ENCODE peak calls at places on chromosomes 11 and 22, in ten cellular contexts. One of them, this sample, is unnamed.
A peak's percentile ranks its signal among the peaks of the same experiment; 100 is the strongest.

GRCh38 chr11:93608280-93608862 is 53.1 kb upstream of the CEP295 start:
- DNase-seq in psoas muscle: no peak
- DNase-seq in cardiac muscle cell: no peak
- DNase-seq in brain microvascular endothelial cell: no peak
- DNase-seq in pancreas: no peak
- DNase-seq in gastrocnemius medialis: no peak
- DNase-seq in epithelial cell of esophagus: peak; percentile 39
- DNase-seq in Karpas-422: no peak
- DNase-seq in osteoblast: no peak
- DNase-seq in effector memory CD4-positive, alpha-beta T cell: no peak
- DNase-seq in this sample: no peak

GRCh38 chr11:89015614-89016013 is 50.2 kb downstream of the GRM5 start:
- DNase-seq in psoas muscle: no peak
- DNase-seq in cardiac muscle cell: no peak
- DNase-seq in brain microvascular endothelial cell: no peak
- DNase-seq in pancreas: peak; percentile 10
- DNase-seq in gastrocnemius medialis: no peak
- DNase-seq in epithelial cell of esophagus: no peak
- DNase-seq in Karpas-422: no peak
- DNase-seq in osteoblast: no peak
- DNase-seq in effector memory CD4-positive, alpha-beta T cell: no peak
- DNase-seq in this sample: no peak

GRCh38 chr11:87560352-87560751 is 522.6 kb downstream of the TMEM135 start:
- DNase-seq in psoas muscle: no peak
- DNase-seq in cardiac muscle cell: no peak
- DNase-seq in brain microvascular endothelial cell: no peak
- DNase-seq in pancreas: no peak
- DNase-seq in gastrocnemius medialis: no peak
- DNase-seq in epithelial cell of esophagus: no peak
- DNase-seq in Karpas-422: no peak
- DNase-seq in osteoblast: no peak
- DNase-seq in effector memory CD4-positive, alpha-beta T cell: no peak
- DNase-seq in this sample: no peak

GRCh38 chr22:26672060-26672471 is 14.7 kb downstream of the MIAT start:
- DNase-seq in psoas muscle: no peak
- DNase-seq in cardiac muscle cell: no peak
- DNase-seq in brain microvascular endothelial cell: no peak
- DNase-seq in pancreas: no peak
- DNase-seq in gastrocnemius medialis: peak; percentile 21
- DNase-seq in epithelial cell of esophagus: no peak
- DNase-seq in Karpas-422: no peak
- DNase-seq in osteoblast: no peak
- DNase-seq in effector memory CD4-positive, alpha-beta T cell: peak; percentile 23
- DNase-seq in this sample: peak; percentile 36

GRCh38 chr22:37940698-37941376 is 12.6 kb downstream of the C22orf23 start:
- DNase-seq in psoas muscle: no peak
- DNase-seq in cardiac muscle cell: peak; percentile 14
- DNase-seq in brain microvascular endothelial cell: no peak
- DNase-seq in pancreas: no peak
- DNase-seq in gastrocnemius medialis: no peak
- DNase-seq in epithelial cell of esophagus: no peak
- DNase-seq in Karpas-422: peak; percentile 55
- DNase-seq in osteoblast: peak; percentile 94
- DNase-seq in effector memory CD4-positive, alpha-beta T cell: no peak
- DNase-seq in this sample: no peak

GRCh38 chr11:126700773-126701554 is 299.6 kb downstream of the KIRREL3 start:
- DNase-seq in psoas muscle: no peak
- DNase-seq in cardiac muscle cell: no peak
- DNase-seq in brain microvascular endothelial cell: no peak
- DNase-seq in pancreas: no peak
- DNase-seq in gastrocnemius medialis: no peak
- DNase-seq in epithelial cell of esophagus: no peak
- DNase-seq in Karpas-422: no peak
- DNase-seq in osteoblast: no peak
- DNase-seq in effector memory CD4-positive, alpha-beta T cell: no peak
- DNase-seq in this sample: no peak

GRCh38 chr22:37657590-37658132 is 862 bp upstream of the PDXP start:
- DNase-seq in psoas muscle: no peak
- DNase-seq in cardiac muscle cell: no peak
- DNase-seq in brain microvascular endothelial cell: no peak
- DNase-seq in pancreas: no peak
- DNase-seq in gastrocnemius medialis: no peak
- DNase-seq in epithelial cell of esophagus: peak; percentile 35
- DNase-seq in Karpas-422: no peak
- DNase-seq in osteoblast: peak; percentile 97
- DNase-seq in effector memory CD4-positive, alpha-beta T cell: no peak
- DNase-seq in this sample: no peak

GRCh38 chr11:45332486-45332934 is 46.4 kb upstream of the SYT13 start:
- DNase-seq in psoas muscle: no peak
- DNase-seq in cardiac muscle cell: peak; percentile 66
- DNase-seq in brain microvascular endothelial cell: peak; percentile 27
- DNase-seq in pancreas: peak; percentile 61
- DNase-seq in gastrocnemius medialis: no peak
- DNase-seq in epithelial cell of esophagus: no peak
- DNase-seq in Karpas-422: peak; percentile 73
- DNase-seq in osteoblast: peak; percentile 81
- DNase-seq in effector memory CD4-positive, alpha-beta T cell: no peak
- DNase-seq in this sample: peak; percentile 22

GRCh38 chr22:29609139-29609538 is 5.7 kb downstream of the NF2 start:
- DNase-seq in psoas muscle: no peak
- DNase-seq in cardiac muscle cell: no peak
- DNase-seq in brain microvascular endothelial cell: no peak
- DNase-seq in pancreas: no peak
- DNase-seq in gastrocnemius medialis: no peak
- DNase-seq in epithelial cell of esophagus: peak; percentile 41
- DNase-seq in Karpas-422: no peak
- DNase-seq in osteoblast: no peak
- DNase-seq in effector memory CD4-positive, alpha-beta T cell: no peak
- DNase-seq in this sample: no peak

GRCh38 chr22:20507253-20508066 is at the start of gene MED15:
- DNase-seq in psoas muscle: peak; percentile 96
- DNase-seq in cardiac muscle cell: peak; percentile 89
- DNase-seq in brain microvascular endothelial cell: peak; percentile 83
- DNase-seq in pancreas: peak; percentile 88
- DNase-seq in gastrocnemius medialis: peak; percentile 90
- DNase-seq in epithelial cell of esophagus: peak; percentile 91
- DNase-seq in Karpas-422: peak; percentile 97
- DNase-seq in osteoblast: peak; percentile 96
- DNase-seq in effector memory CD4-positive, alpha-beta T cell: peak; percentile 74
- DNase-seq in this sample: peak; percentile 86

GRCh38 chr11:83724704-83725114 is 438.5 kb upstream of the CCDC90B start:
- DNase-seq in psoas muscle: no peak
- DNase-seq in cardiac muscle cell: peak; percentile 28
- DNase-seq in brain microvascular endothelial cell: no peak
- DNase-seq in pancreas: peak; percentile 76
- DNase-seq in gastrocnemius medialis: no peak
- DNase-seq in epithelial cell of esophagus: peak; percentile 36
- DNase-seq in Karpas-422: no peak
- DNase-seq in osteoblast: no peak
- DNase-seq in effector memory CD4-positive, alpha-beta T cell: no peak
- DNase-seq in this sample: no peak

GRCh38 chr11:100757636-100758035 is 70.5 kb downstream of the ARHGAP42 start:
- DNase-seq in psoas muscle: no peak
- DNase-seq in cardiac muscle cell: no peak
- DNase-seq in brain microvascular endothelial cell: no peak
- DNase-seq in pancreas: no peak
- DNase-seq in gastrocnemius medialis: no peak
- DNase-seq in epithelial cell of esophagus: no peak
- DNase-seq in Karpas-422: no peak
- DNase-seq in osteoblast: no peak
- DNase-seq in effector memory CD4-positive, alpha-beta T cell: no peak
- DNase-seq in this sample: no peak

GRCh38 chr11:100753562-100753961 is 66.5 kb downstream of the ARHGAP42 start:
- DNase-seq in psoas muscle: no peak
- DNase-seq in cardiac muscle cell: no peak
- DNase-seq in brain microvascular endothelial cell: no peak
- DNase-seq in pancreas: no peak
- DNase-seq in gastrocnemius medialis: no peak
- DNase-seq in epithelial cell of esophagus: no peak
- DNase-seq in Karpas-422: no peak
- DNase-seq in osteoblast: no peak
- DNase-seq in effector memory CD4-positive, alpha-beta T cell: no peak
- DNase-seq in this sample: no peak

GRCh38 chr11:100756556-100756955 is 69.5 kb downstream of the ARHGAP42 start:
- DNase-seq in psoas muscle: no peak
- DNase-seq in cardiac muscle cell: peak; percentile 57
- DNase-seq in brain microvascular endothelial cell: no peak
- DNase-seq in pancreas: no peak
- DNase-seq in gastrocnemius medialis: no peak
- DNase-seq in epithelial cell of esophagus: no peak
- DNase-seq in Karpas-422: no peak
- DNase-seq in osteoblast: no peak
- DNase-seq in effector memory CD4-positive, alpha-beta T cell: no peak
- DNase-seq in this sample: no peak

GRCh38 chr11:100752371-100753073 is 65.4 kb downstream of the ARHGAP42 start:
- DNase-seq in psoas muscle: no peak
- DNase-seq in cardiac muscle cell: no peak
- DNase-seq in brain microvascular endothelial cell: no peak
- DNase-seq in pancreas: no peak
- DNase-seq in gastrocnemius medialis: no peak
- DNase-seq in epithelial cell of esophagus: peak; percentile 49
- DNase-seq in Karpas-422: no peak
- DNase-seq in osteoblast: no peak
- DNase-seq in effector memory CD4-positive, alpha-beta T cell: no peak
- DNase-seq in this sample: no peak

GRCh38 chr11:100753144-100753543 is 66.1 kb downstream of the ARHGAP42 start:
- DNase-seq in psoas muscle: no peak
- DNase-seq in cardiac muscle cell: no peak
- DNase-seq in brain microvascular endothelial cell: no peak
- DNase-seq in pancreas: no peak
- DNase-seq in gastrocnemius medialis: no peak
- DNase-seq in epithelial cell of esophagus: peak; percentile 83
- DNase-seq in Karpas-422: no peak
- DNase-seq in osteoblast: no peak
- DNase-seq in effector memory CD4-positive, alpha-beta T cell: no peak
- DNase-seq in this sample: no peak
- H3K4me3 ChIP-seq in psoas muscle: no peak overlapping the region
- H3K4me3 ChIP-seq in cardiac muscle cell: no peak overlapping the region
- H3K4me3 ChIP-seq in brain microvascular endothelial cell: no peak overlapping the region
- H3K4me3 ChIP-seq in pancreas: no peak overlapping the region
- H3K4me3 ChIP-seq in gastrocnemius medialis: no peak overlapping the region
- H3K4me3 ChIP-seq in epithelial cell of esophagus: no peak overlapping the region
- H3K4me3 ChIP-seq in Karpas-422: no peak overlapping the region
- H3K4me3 ChIP-seq in osteoblast: no peak overlapping the region
- H3K4me3 ChIP-seq in effector memory CD4-positive, alpha-beta T cell: no peak overlapping the region
- H3K4me3 ChIP-seq in this sample: no peak overlapping the region

GRCh38 chr11:210803-211180 is 3.3 kb downstream of the RIC8A start:
- DNase-seq in psoas muscle: peak; percentile 42
- DNase-seq in cardiac muscle cell: no peak
- DNase-seq in brain microvascular endothelial cell: no peak
- DNase-seq in pancreas: peak; percentile 11
- DNase-seq in gastrocnemius medialis: no peak
- DNase-seq in epithelial cell of esophagus: no peak
- DNase-seq in Karpas-422: no peak
- DNase-seq in osteoblast: no peak
- DNase-seq in effector memory CD4-positive, alpha-beta T cell: no peak
- DNase-seq in this sample: no peak
- H3K4me3 ChIP-seq in psoas muscle: no peak overlapping the region
- H3K4me3 ChIP-seq in cardiac muscle cell: no peak overlapping the region
- H3K4me3 ChIP-seq in brain microvascular endothelial cell: no peak overlapping the region
- H3K4me3 ChIP-seq in pancreas: no peak overlapping the region
- H3K4me3 ChIP-seq in gastrocnemius medialis: no peak overlapping the region
- H3K4me3 ChIP-seq in epithelial cell of esophagus: no peak overlapping the region
- H3K4me3 ChIP-seq in Karpas-422: no peak overlapping the region
- H3K4me3 ChIP-seq in osteoblast: peak overlapping the region; percentile 99
- H3K4me3 ChIP-seq in effector memory CD4-positive, alpha-beta T cell: no peak overlapping the region
- H3K4me3 ChIP-seq in this sample: no peak overlapping the region

GRCh38 chr22:50262460-50262911 is 1.0 kb upstream of the MAPK12 start:
- DNase-seq in psoas muscle: peak; percentile 83
- DNase-seq in cardiac muscle cell: no peak
- DNase-seq in brain microvascular endothelial cell: no peak
- DNase-seq in pancreas: no peak
- DNase-seq in gastrocnemius medialis: peak; percentile 93
- DNase-seq in epithelial cell of esophagus: peak; percentile 64
- DNase-seq in Karpas-422: peak; percentile 86
- DNase-seq in osteoblast: no peak
- DNase-seq in effector memory CD4-positive, alpha-beta T cell: no peak
- DNase-seq in this sample: no peak
- H3K4me3 ChIP-seq in psoas muscle: peak overlapping the region; percentile 84
- H3K4me3 ChIP-seq in cardiac muscle cell: no peak overlapping the region
- H3K4me3 ChIP-seq in brain microvascular endothelial cell: no peak overlapping the region
- H3K4me3 ChIP-seq in pancreas: no peak overlapping the region
- H3K4me3 ChIP-seq in gastrocnemius medialis: no peak overlapping the region
- H3K4me3 ChIP-seq in epithelial cell of esophagus: no peak overlapping the region
- H3K4me3 ChIP-seq in Karpas-422: peak overlapping the region; percentile 97
- H3K4me3 ChIP-seq in osteoblast: no peak overlapping the region
- H3K4me3 ChIP-seq in effector memory CD4-positive, alpha-beta T cell: no peak overlapping the region
- H3K4me3 ChIP-seq in this sample: no peak overlapping the region

GRCh38 chr11:130608267-130608666 is 159.8 kb downstream of the ADAMTS15 start:
- DNase-seq in psoas muscle: no peak
- DNase-seq in cardiac muscle cell: no peak
- DNase-seq in brain microvascular endothelial cell: no peak
- DNase-seq in pancreas: no peak
- DNase-seq in gastrocnemius medialis: no peak
- DNase-seq in epithelial cell of esophagus: no peak
- DNase-seq in Karpas-422: no peak
- DNase-seq in osteoblast: no peak
- DNase-seq in effector memory CD4-positive, alpha-beta T cell: no peak
- DNase-seq in this sample: no peak

GRCh38 chr11:130609121-130610035 is 160.9 kb downstream of the ADAMTS15 start:
- DNase-seq in psoas muscle: peak; percentile 92
- DNase-seq in cardiac muscle cell: peak; percentile 95
- DNase-seq in brain microvascular endothelial cell: peak; percentile 39
- DNase-seq in pancreas: peak; percentile 21
- DNase-seq in gastrocnemius medialis: peak; percentile 88
- DNase-seq in epithelial cell of esophagus: peak; percentile 56
- DNase-seq in Karpas-422: no peak
- DNase-seq in osteoblast: no peak
- DNase-seq in effector memory CD4-positive, alpha-beta T cell: no peak
- DNase-seq in this sample: no peak

GRCh38 chr11:130611791-130612251 is 163.4 kb downstream of the ADAMTS15 start:
- DNase-seq in psoas muscle: no peak
- DNase-seq in cardiac muscle cell: peak; percentile 78
- DNase-seq in brain microvascular endothelial cell: peak; percentile 66
- DNase-seq in pancreas: no peak
- DNase-seq in gastrocnemius medialis: no peak
- DNase-seq in epithelial cell of esophagus: peak; percentile 81
- DNase-seq in Karpas-422: no peak
- DNase-seq in osteoblast: peak; percentile 91
- DNase-seq in effector memory CD4-positive, alpha-beta T cell: no peak
- DNase-seq in this sample: no peak

GRCh38 chr11:130613396-130613795 is 165.0 kb downstream of the ADAMTS15 start:
- DNase-seq in psoas muscle: no peak
- DNase-seq in cardiac muscle cell: no peak
- DNase-seq in brain microvascular endothelial cell: no peak
- DNase-seq in pancreas: no peak
- DNase-seq in gastrocnemius medialis: no peak
- DNase-seq in epithelial cell of esophagus: no peak
- DNase-seq in Karpas-422: no peak
- DNase-seq in osteoblast: no peak
- DNase-seq in effector memory CD4-positive, alpha-beta T cell: no peak
- DNase-seq in this sample: no peak

DNA sequence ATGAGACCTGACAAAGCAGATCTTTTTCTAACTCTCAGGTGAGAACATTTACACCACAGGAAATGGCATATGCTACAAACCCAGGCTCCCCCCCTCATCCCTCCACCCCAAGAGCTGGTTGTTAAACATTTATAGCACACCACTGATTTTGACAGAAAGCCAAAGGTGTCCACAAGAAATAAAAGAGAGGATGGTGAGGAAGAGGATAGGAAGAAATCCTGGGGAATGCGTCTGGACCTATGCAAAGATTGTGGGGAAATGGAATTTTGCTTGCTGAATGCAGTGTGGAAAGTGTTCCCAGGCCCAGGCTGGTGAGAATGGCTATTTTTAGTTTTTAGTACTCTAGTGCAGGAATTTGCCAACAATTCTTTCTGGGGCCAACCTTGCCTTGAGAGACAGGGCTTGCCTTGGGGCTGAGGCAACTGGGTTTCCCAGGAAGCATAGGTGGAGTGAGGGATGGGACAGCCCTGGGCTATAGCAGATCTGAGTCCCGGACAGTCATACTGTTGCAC is 163.9 kb downstream of the ADAMTS15 start:
- DNase-seq in psoas muscle: no peak
- DNase-seq in cardiac muscle cell: peak; percentile 68
- DNase-seq in brain microvascular endothelial cell: no peak
- DNase-seq in pancreas: no peak
- DNase-seq in gastrocnemius medialis: no peak
- DNase-seq in epithelial cell of esophagus: peak; percentile 52
- DNase-seq in Karpas-422: no peak
- DNase-seq in osteoblast: no peak
- DNase-seq in effector memory CD4-positive, alpha-beta T cell: no peak
- DNase-seq in this sample: no peak
- H3K4me3 ChIP-seq in psoas muscle: no peak overlapping the region
- H3K4me3 ChIP-seq in cardiac muscle cell: no peak overlapping the region
- H3K4me3 ChIP-seq in brain microvascular endothelial cell: no peak overlapping the region
- H3K4me3 ChIP-seq in pancreas: no peak overlapping the region
- H3K4me3 ChIP-seq in gastrocnemius medialis: no peak overlapping the region
- H3K4me3 ChIP-seq in epithelial cell of esophagus: no peak overlapping the region
- H3K4me3 ChIP-seq in Karpas-422: no peak overlapping the region
- H3K4me3 ChIP-seq in osteoblast: peak overlapping the region; percentile 23
- H3K4me3 ChIP-seq in effector memory CD4-positive, alpha-beta T cell: no peak overlapping the region
- H3K4me3 ChIP-seq in this sample: no peak overlapping the region